ENCODE peak calls at places on chromosome 16, in eight cellular contexts. N is adrenal gland, O is right lobe of liver, A is A549, U is prostate gland, B is body of pancreas, H is transverse colon, I is lower leg skin. Z is an unnamed sample.

GRCh38 chr16:27924411-27925118 is 138.9 kb downstream of the GSG1L start:
- DNase-seq in N (no peak), O (no peak), A (no peak), U (no peak), B (no peak), H (no peak), I (no peak), Z (no peak)

GRCh38 chr16:11602321-11602720 is 15.6 kb upstream of the LITAF start:
- DNase-seq in N (no peak), O (no peak), A (no peak), U (no peak), B (no peak), H (no peak), I (no peak), Z (no peak)

GRCh38 chr16:17773698-17774101 is 302.9 kb upstream of the XYLT1 start:
- DNase-seq in N (peak; percentile 27), O (no peak), A (no peak), U (peak; percentile 61), B (no peak), H (no peak), I (no peak), Z (no peak)

GRCh38 chr16:85982563-85982939 is 83.6 kb downstream of the IRF8 start:
- DNase-seq in N (peak; percentile 45), O (peak; percentile 55), A (no peak), U (no peak), B (peak; percentile 66), H (peak; percentile 35), I (no peak), Z (peak; percentile 85)

GRCh38 chr16:57709663-57710062 is 15.1 kb downstream of the DRC7 start:
- DNase-seq in N (no peak), O (no peak), A (no peak), U (no peak), B (no peak), H (no peak), I (no peak), Z (peak; percentile 4)

GRCh38 chr16:8905795-8906591 is 23.8 kb downstream of the LITAFD start:
- DNase-seq in N (no peak), O (no peak), A (peak; percentile 25), U (no peak), B (no peak), H (no peak), I (no peak), Z (no peak)

GRCh38 chr16:17364319-17365210 is 106.2 kb downstream of the XYLT1 start:
- DNase-seq in N (no peak), O (no peak), A (no peak), U (peak; percentile 53), B (no peak), H (no peak), I (no peak), Z (no peak)

GRCh38 chr16:24729967-24730815 is 740 bp downstream of the TNRC6A start:
- DNase-seq in N (peak; percentile 38), O (peak; percentile 68), A (peak; percentile 44), U (peak; percentile 18), B (peak; percentile 20), H (peak; percentile 43), I (peak; percentile 26), Z (no peak)

GRCh38 chr16:21302454-21302853 is 24.4 kb upstream of the CRYM start:
- DNase-seq in N (no peak), O (no peak), A (no peak), U (no peak), B (no peak), H (no peak), I (no peak), Z (no peak)

GRCh38 chr16:75250089-75250808 is 1.2 kb downstream of the BCAR1 start:
- DNase-seq in N (no peak), O (peak; percentile 80), A (peak; percentile 63), U (peak; percentile 31), B (peak; percentile 88), H (peak; percentile 81), I (no peak), Z (no peak)

GRCh38 chr16:75251280-75252048 is at the start of gene BCAR1:
- DNase-seq in N (peak; percentile 86), O (peak; percentile 94), A (peak; percentile 87), U (peak; percentile 88), B (peak; percentile 92), H (peak; percentile 88), I (peak; percentile 65), Z (peak; percentile 85)

GRCh38 chr16:75252049-75252864 is 833 bp upstream of the BCAR1 start:
- DNase-seq in N (no peak), O (no peak), A (no peak), U (no peak), B (no peak), H (no peak), I (no peak), Z (peak; percentile 54)

GRCh38 chr16:75249441-75249840 is 2.0 kb downstream of the BCAR1 start:
- DNase-seq in N (no peak), O (no peak), A (no peak), U (no peak), B (no peak), H (no peak), I (no peak), Z (no peak)

GRCh38 chr16:75250809-75251279 is 580 bp downstream of the BCAR1 start:
- DNase-seq in N (peak; percentile 55), O (peak; percentile 80), A (peak; percentile 91), U (no peak), B (peak; percentile 80), H (peak; percentile 77), I (no peak), Z (no peak)
- TF ChIP-seq CTCF in N (no peak), O (no peak), A (no peak), U (no peak), B (no peak), H (no peak), I (no peak), Z (no peak)

GRCh38 chr16:82938108-82938507 is 311.3 kb downstream of the CDH13 start:
- DNase-seq in N (no peak), O (no peak), A (no peak), U (no peak), B (no peak), H (no peak), I (no peak), Z (no peak)

GRCh38 chr16:82935781-82936180 is 309.0 kb downstream of the CDH13 start:
- DNase-seq in N (no peak), O (no peak), A (no peak), U (no peak), B (no peak), H (no peak), I (no peak), Z (no peak)

DNA sequence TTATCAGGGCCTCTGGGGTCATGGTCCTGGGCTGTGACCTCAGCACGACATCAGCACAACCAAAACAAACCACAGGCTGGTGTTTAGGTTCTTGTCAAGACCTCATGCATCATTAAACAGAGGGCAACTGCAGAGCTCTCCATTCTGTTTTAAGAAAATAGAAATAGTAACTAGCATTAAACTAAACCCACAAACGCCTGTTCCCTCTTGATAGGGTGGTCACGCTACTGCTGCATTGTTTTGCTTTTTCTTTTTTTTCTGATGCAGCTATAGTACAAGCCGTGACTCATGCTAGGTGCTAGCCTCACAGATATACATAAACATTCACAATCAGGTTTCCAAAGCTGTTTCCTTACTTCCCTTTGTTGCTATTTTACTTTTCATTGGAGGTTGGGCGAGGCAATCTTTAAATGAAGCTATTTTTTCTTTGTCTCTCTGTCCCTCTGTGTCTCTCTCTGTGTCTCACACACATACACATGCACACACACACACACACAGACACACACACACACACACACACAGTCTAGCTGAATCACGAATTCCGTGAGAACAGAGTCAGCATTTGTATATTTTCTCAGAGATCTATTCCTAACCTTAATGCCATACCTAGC is 310.3 kb downstream of the CDH13 start:
- DNase-seq in N (no peak), O (no peak), A (no peak), U (no peak), B (no peak), H (no peak), I (no peak), Z (no peak)
- TF ChIP-seq POLR2A in N (no peak), O (no peak), A (no peak), U (no peak), B (no peak), H (no peak), I (no peak), Z (no peak)

DNA sequence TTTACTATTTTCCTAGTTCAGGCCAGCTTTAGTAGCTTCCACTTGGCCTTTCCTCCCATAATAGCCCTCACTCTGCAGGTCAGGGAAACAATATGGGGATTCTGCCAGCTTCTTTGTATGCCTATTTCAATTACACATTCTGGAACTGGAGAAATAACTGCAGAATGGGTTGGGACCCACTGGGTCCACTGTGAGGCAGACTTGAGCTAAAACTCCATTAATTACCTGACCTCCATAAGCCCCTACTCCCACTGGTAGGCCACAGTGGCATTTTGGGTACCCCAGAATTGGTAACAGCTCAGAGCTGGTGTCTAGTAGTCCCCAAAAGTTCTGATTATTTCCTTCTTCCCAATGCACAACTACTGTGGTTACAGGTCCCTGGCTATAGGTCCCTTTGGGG is 16.7 kb upstream of the TENT4B start:
- DNase-seq in N (no peak), O (no peak), A (no peak), U (no peak), B (no peak), H (no peak), I (no peak), Z (no peak)
- TF ChIP-seq CTCF in N (no peak), O (no peak), A (no peak), U (no peak), B (no peak), H (no peak), I (no peak), Z (no peak)

DNA sequence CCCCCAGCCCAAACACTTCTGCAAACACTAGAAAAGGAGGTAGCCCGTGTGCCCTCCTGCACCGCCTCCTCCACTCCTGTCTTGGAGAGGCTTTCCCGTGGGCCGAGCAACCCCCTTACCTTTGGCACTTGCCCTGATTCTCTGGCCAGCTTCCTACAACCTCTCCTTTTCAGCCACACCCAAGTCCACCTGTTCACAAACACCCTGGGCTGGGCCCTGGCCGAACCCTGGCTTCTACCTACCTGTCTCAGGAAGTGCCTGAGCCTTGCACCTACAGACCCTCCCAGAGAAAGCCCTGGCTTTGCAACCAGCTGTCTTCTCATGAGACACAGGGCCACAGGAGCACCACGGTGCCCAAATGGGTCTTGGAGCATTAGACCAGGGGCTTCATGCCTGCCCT is 2.0 kb upstream of the ANTKMT start:
- DNase-seq in N (no peak), O (no peak), A (no peak), U (no peak), B (no peak), H (peak; percentile 77), I (no peak), Z (no peak)
- TF ChIP-seq POLR2A in N (no peak), O (no peak), A (no peak), U (no peak), B (no peak), H (peak; percentile 12), I (no peak), Z (no peak)

GRCh38 chr16:46662123-46662522 is 26.9 kb downstream of the VPS35 start:
- DNase-seq in N (no peak), O (no peak), A (no peak), U (no peak), B (no peak), H (no peak), I (no peak), Z (no peak)

DNA sequence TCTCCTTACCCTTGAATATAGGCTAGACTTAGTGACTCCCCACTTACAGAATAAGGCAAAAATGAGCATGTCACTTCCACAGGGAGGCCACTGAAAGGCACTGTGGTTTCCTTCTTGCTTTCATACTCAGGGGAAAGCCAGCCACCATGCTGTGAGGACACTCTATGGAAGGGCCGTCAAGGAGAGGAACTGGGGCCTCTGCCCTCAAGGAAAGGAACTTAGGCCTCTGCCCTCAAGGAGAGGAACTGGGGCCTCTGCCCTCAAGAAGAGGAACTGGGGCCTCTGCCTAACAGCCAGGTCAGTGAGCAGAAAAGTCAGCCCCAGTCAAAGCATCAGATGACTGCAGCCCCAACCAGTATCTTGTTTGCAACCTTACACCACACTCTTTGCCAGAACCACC is 30.1 kb downstream of the VPS35 start:
- DNase-seq in N (peak; percentile 41), O (peak; percentile 45), A (no peak), U (no peak), B (peak; percentile 56), H (peak; percentile 12), I (peak; percentile 31), Z (peak; percentile 83)
- TF ChIP-seq CTCF in N (no peak), O (no peak), A (no peak), U (no peak), B (no peak), H (no peak), I (no peak), Z (no peak)

Z was measured in spleen.